ENCODE peak calls at places on chromosome 22, in six cellular contexts. D, W, A, G, K and I are unnamed samples.

GRCh38 chr22:48424661-48425060 is 1403.0 kb downstream of the BRD1 start:
- DNase-seq in D (no peak), G (no peak), A (no peak), K (no peak), W (no peak), I (no peak)

GRCh38 chr22:45125198-45125597 is 38.5 kb upstream of the NUP50 start:
- DNase-seq in D (no peak), A (no peak), K (peak), G (peak), W (no peak), I (no peak)

GRCh38 chr22:43945632-43946390 is 9.4 kb upstream of the SAMM50 start:
- DNase-seq in D (peak), G (peak), K (no peak), A (peak), W (no peak), I (peak)

GRCh38 chr22:37273126-37273845 is 9.0 kb upstream of the CYTH4 start:
- DNase-seq in D (no peak), W (peak), G (peak), K (no peak), A (no peak), I (peak)

GRCh38 chr22:37865510-37865909 is 16.3 kb downstream of the EIF3L start:
- DNase-seq in K (no peak), A (no peak), D (no peak), G (no peak), W (no peak), I (no peak)

GRCh38 chr22:23700706-23701105 is 9.9 kb downstream of the RGL4 start:
- DNase-seq in G (no peak), K (no peak), W (no peak), A (no peak), D (no peak), I (no peak)

GRCh38 chr22:25702571-25703167 is 39.3 kb upstream of the MYO18B start:
- DNase-seq in D (no peak), G (no peak), A (no peak), W (no peak), K (no peak), I (no peak)

GRCh38 chr22:24763872-24764485 is 10.5 kb downstream of the PIWIL3 start:
- DNase-seq in K (no peak), A (no peak), G (no peak), W (no peak), D (no peak), I (peak)

GRCh38 chr22:49934144-49934890 is 15.9 kb downstream of the CRELD2 start:
- DNase-seq in A (peak), G (peak), K (no peak), W (no peak), D (peak), I (peak)
- H3K4me3 ChIP-seq in A (peak), G (peak), K (peak), W (peak), D (peak), I (peak)

DNA sequence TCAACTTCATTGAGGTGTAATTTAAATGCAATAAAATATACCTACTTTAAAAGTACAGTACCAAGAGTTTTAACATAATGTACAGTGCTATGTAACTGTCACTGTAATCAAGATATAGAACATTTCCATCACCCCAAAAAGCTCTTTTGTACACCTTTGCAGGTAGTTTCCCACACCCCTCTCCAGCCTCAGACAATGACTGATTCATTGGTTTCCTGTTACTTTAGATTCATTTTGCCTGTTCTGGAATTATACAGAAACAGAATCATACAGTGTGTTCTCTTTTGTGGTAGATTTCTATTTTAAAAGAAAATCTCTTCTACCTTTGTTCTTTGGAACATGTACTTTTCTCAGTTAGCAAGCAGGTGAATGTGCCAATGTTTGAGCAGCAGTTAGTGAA is 38.2 kb downstream of the SHISA8 start:
- DNase-seq in A (no peak), W (no peak), K (no peak), G (no peak), D (no peak), I (no peak)
- H3K4me3 ChIP-seq in A (no peak), W (no peak), K (no peak), G (no peak), D (no peak), I (no peak)

GRCh38 chr22:20463324-20464095 is 25.9 kb upstream of the SCARF2 start:
- DNase-seq in W (no peak), D (no peak), K (no peak), G (no peak), A (no peak), I (no peak)

GRCh38 chr22:20464096-20464614 is 26.5 kb upstream of the SCARF2 start:
- DNase-seq in K (no peak), D (no peak), A (no peak), G (no peak), W (no peak), I (no peak)

GRCh38 chr22:20466659-20467379 is 28.8 kb downstream of the KLHL22 start:
- DNase-seq in K (no peak), A (no peak), D (no peak), G (no peak), W (no peak), I (no peak)

GRCh38 chr22:20464912-20465758 is 27.5 kb upstream of the SCARF2 start:
- DNase-seq in K (no peak), G (no peak), A (no peak), W (no peak), D (no peak), I (no peak)

DNA sequence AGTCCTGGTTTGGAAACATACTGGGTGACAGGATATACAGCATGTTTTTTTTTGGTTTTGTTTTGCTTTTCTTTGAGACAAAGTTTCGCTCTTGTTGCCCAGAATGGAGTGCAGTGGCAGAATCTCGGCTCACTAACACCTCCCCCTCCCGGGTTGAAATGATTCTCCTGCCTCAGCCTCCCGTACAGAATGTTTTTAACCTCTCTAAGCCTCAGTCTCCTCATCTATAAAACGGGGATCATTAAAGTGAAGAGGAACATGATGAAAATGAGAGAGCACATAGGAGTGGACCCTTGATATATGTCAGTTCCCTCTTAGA is 28.1 kb upstream of the SCARF2 start:
- DNase-seq in A (no peak), K (no peak), G (no peak), W (no peak), D (no peak), I (no peak)
- H3K4me3 ChIP-seq in A (no peak), K (no peak), G (no peak), W (no peak), D (no peak), I (no peak)

GRCh38 chr22:38981659-38982007 is 514 bp upstream of the APOBEC3B start:
- DNase-seq in D (no peak), G (no peak), K (no peak), W (no peak), A (no peak), I (peak)
- H3K4me3 ChIP-seq in D (peak), G (peak), K (no peak), W (no peak), A (no peak), I (no peak)